ENCODE peak calls at places on chromosome 13, in seven cellular contexts. Z is AG09309, V is upper lobe of right lung, A is type B pancreatic cell, Q is kidney epithelial cell, R is AG10803, U is epithelial cell of proximal tubule. P is an unnamed sample.

GRCh38 chr13:33997574-33997973 is 179.6 kb downstream of the RFC3 start:
- DNase-seq in A (no peak), V (no peak), R (no peak), Z (no peak), Q (no peak), U (no peak), P (no peak)

GRCh38 chr13:95870421-95870820 is 182.8 kb downstream of the UGGT2 start:
- DNase-seq in A (no peak), Q (no peak), U (no peak), Z (no peak), V (no peak), R (no peak), P (no peak)

GRCh38 chr13:92074658-92075057 is 676.2 kb downstream of the GPC5 start:
- DNase-seq in A (no peak), Z (no peak), V (no peak), R (no peak), Q (no peak), U (peak), P (no peak)

GRCh38 chr13:43072394-43072793 is 49.0 kb downstream of the DNAJC15 start:
- DNase-seq in A (no peak), Z (no peak), Q (no peak), V (no peak), R (peak), U (no peak), P (no peak)

GRCh38 chr13:40640845-40641458 is 25.5 kb downstream of the FOXO1 start:
- DNase-seq in A (no peak), U (no peak), Q (no peak), V (no peak), R (no peak), Z (no peak), P (no peak)

GRCh38 chr13:98978280-98978679 is 416 bp upstream of the DOCK9 start:
- DNase-seq in R (peak), A (no peak), Z (no peak), V (no peak), U (peak), Q (peak), P (peak)

GRCh38 chr13:113947321-113948033 is 26.4 kb downstream of the C13orf46 start:
- DNase-seq in R (peak), U (no peak), A (no peak), Q (no peak), V (no peak), Z (no peak), P (no peak)

GRCh38 chr13:99226493-99226892 is 25.8 kb downstream of the UBAC2 start:
- DNase-seq in A (no peak), R (no peak), U (no peak), Q (no peak), V (no peak), Z (no peak), P (no peak)

GRCh38 chr13:25018729-25019115 is 77.2 kb upstream of the PABPC3 start:
- DNase-seq in R (no peak), A (no peak), U (no peak), V (no peak), Z (no peak), Q (no peak), P (no peak)

GRCh38 chr13:36766295-36766694 is 52.7 kb upstream of the RFXAP start:
- DNase-seq in R (peak), U (peak), V (no peak), Q (peak), A (no peak), Z (no peak), P (peak)

GRCh38 chr13:43285891-43286602 is 262.7 kb downstream of the DNAJC15 start:
- DNase-seq in R (peak), Z (no peak), U (no peak), Q (peak), A (no peak), V (no peak), P (no peak)

GRCh38 chr13:30477346-30478235 is 11.9 kb upstream of the HMGB1 start:
- DNase-seq in U (no peak), Q (no peak), V (no peak), R (no peak), A (no peak), Z (no peak), P (no peak)

GRCh38 chr13:52010890-52011689 is at the start of gene ATP7B:
- DNase-seq in Q (no peak), A (no peak), Z (no peak), R (no peak), V (no peak), U (no peak), P (no peak)
- TF ChIP-seq CTCF in Q (peak), A (peak), Z (peak), R (peak), V (no peak), U (peak), P (peak)

GRCh38 chr13:27923794-27924528 is 4.2 kb downstream of the PDX1 start:
- DNase-seq in R (peak), Q (no peak), Z (no peak), U (no peak), V (no peak), A (no peak), P (no peak)
- TF ChIP-seq CTCF in R (no peak), Q (no peak), Z (no peak), U (no peak), V (no peak), A (no peak), P (no peak)

DNA sequence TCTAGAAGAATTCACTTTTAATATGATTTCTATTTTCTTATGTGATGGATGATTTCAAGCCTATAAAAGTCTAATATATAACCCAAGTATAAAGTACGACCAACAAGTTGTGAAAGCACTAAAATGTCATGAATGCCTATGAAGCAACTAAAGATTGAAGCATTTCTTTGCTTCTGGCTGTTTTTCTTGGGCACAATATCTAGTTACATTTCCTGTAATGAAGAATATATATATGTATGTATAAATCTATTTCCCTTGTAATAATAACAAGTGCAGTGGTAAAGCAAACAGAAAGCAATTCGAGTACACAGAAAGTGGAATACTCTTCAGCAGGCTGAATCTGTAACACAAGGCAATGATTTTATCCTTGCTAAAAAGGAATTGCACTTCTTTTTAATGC is 5.4 kb downstream of the PCDH20 start:
- DNase-seq in R (no peak), U (no peak), V (no peak), Z (no peak), A (no peak), Q (no peak), P (no peak)
- TF ChIP-seq CTCF in R (no peak), U (no peak), V (no peak), Z (no peak), A (no peak), Q (no peak), P (no peak)

GRCh38 chr13:70623260-70623659 is 515.0 kb upstream of the KLHL1 start:
- DNase-seq in Z (no peak), V (no peak), A (no peak), R (peak), U (no peak), Q (no peak), P (no peak)
- TF ChIP-seq CTCF in Z (peak), V (peak), A (peak), R (peak), U (no peak), Q (peak), P (peak)

DNA sequence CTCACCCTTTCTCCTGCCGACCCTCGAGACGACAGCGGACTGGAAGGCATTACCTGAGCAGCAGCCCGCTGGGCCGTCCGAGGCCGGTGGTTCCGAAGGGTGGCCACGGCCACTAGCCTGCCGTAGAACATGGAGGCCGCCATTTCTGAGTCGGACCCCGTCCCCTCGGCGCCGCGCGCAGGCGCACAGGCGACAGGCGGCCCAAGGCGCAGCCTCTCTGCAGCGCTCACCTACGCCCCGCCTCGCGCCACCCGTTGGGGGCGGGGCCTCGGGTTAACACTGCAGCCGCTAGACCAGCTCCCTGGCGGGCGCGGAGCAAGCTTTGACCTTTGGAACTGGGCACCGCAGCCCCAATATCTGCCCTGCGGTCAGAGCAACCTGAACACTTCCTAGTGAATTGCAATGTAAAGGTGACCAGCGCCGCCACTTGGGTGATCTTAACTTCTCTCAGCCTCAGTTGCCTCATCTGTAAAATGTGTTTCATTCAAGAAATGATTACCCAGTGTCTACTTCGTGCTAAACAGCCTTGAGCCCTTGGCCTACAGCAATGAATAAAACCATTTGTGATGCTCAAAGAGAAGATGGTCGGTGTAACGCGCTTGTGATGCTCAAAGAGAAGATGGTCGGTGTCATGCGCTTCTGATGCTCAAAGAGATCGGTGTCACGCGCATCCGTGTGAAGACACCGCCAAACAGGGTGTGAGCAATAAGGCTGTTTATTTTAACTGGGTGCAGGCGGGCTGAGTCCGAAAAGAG is at the start of gene SUCLA2:
- DNase-seq in R (peak), A (peak), V (peak), Q (peak), Z (peak), U (no peak), P (no peak)
- TF ChIP-seq CTCF in R (no peak), A (no peak), V (no peak), Q (peak), Z (peak), U (no peak), P (no peak)

GRCh38 chr13:45678282-45678681 is 23.8 kb upstream of the CBY2 start:
- DNase-seq in R (no peak), Q (no peak), U (no peak), A (no peak), V (no peak), Z (no peak), P (no peak)

GRCh38 chr13:45682494-45683008 is 19.6 kb upstream of the CBY2 start:
- DNase-seq in R (no peak), V (no peak), Q (no peak), U (no peak), A (no peak), Z (no peak), P (no peak)

GRCh38 chr13:45681101-45681500 is 21.0 kb upstream of the CBY2 start:
- DNase-seq in R (peak), V (no peak), Z (no peak), Q (no peak), A (no peak), U (no peak), P (no peak)

GRCh38 chr13:45683701-45684100 is 18.4 kb upstream of the CBY2 start:
- DNase-seq in V (no peak), Q (no peak), R (no peak), A (no peak), Z (no peak), U (no peak), P (no peak)
- TF ChIP-seq CTCF in V (no peak), Q (peak), R (no peak), A (peak), Z (no peak), U (peak), P (peak)

GRCh38 chr13:32117696-32118095 is 86.1 kb downstream of the FRY start:
- DNase-seq in U (no peak), R (no peak), A (no peak), Z (no peak), V (peak), Q (no peak), P (no peak)
- TF ChIP-seq CTCF in U (no peak), R (no peak), A (no peak), Z (no peak), V (no peak), Q (no peak), P (no peak)

DNA sequence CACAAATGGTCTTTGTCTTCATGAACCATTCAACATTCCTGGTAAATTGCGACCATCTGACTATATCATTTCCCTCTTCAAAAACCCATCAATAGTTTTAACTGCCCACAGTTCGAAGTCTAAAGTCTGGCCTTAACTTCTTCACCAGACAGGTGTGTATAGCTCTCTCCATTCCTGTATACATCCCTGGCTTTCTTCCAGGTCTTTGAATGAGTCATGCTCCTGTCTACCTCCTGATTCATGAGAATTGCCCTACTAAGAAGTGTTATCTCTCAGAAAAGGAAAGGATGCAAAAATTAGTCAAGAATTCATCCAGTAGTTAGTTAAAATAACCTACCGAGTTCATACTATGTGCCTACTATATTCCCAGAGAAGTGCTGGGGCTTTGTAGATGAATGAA is 225.0 kb downstream of the TBC1D4 start:
- DNase-seq in A (no peak), V (no peak), R (no peak), Z (no peak), U (no peak), Q (no peak), P (no peak)
- TF ChIP-seq CTCF in A (no peak), V (no peak), R (no peak), Z (no peak), U (no peak), Q (no peak), P (no peak)